ENCODE peak calls at places on chromosomes 13 and 19, in seven cellular contexts. One of them, this sample, is unnamed.

GRCh38 chr13:101415358-101416174 is 742 bp downstream of the NALCN start:
- DNase-seq in H1: no peak
- DNase-seq in GM12878: no peak
- DNase-seq in K562: no peak
- DNase-seq in SK-N-SH: no peak
- DNase-seq in HCT116: no peak
- DNase-seq in HepG2: no peak
- DNase-seq in this sample: no peak

GRCh38 chr19:39845172-39845571 is 1.0 kb downstream of the FBL start:
- DNase-seq in GM12878: no peak
- DNase-seq in SK-N-SH: no peak
- DNase-seq in H1: no peak
- DNase-seq in HepG2: no peak
- DNase-seq in K562: no peak
- DNase-seq in HCT116: no peak
- DNase-seq in this sample: no peak

GRCh38 chr19:50835785-50836542 is 2.6 kb upstream of the KLK15 start:
- DNase-seq in HCT116: peak; percentile 57
- DNase-seq in SK-N-SH: peak; percentile 96
- DNase-seq in H1: no peak
- DNase-seq in HepG2: peak; percentile 38
- DNase-seq in K562: peak; percentile 91
- DNase-seq in GM12878: peak; percentile 26
- DNase-seq in this sample: no peak

GRCh38 chr19:29841559-29842367 is 30.0 kb downstream of the CCNE1 start:
- DNase-seq in HepG2: peak; percentile 91
- DNase-seq in SK-N-SH: peak; percentile 56
- DNase-seq in HCT116: peak; percentile 78
- DNase-seq in K562: peak; percentile 40
- DNase-seq in GM12878: no peak
- DNase-seq in H1: no peak
- DNase-seq in this sample: no peak

GRCh38 chr13:46801831-46802230 is 4.9 kb upstream of the ESD start:
- DNase-seq in HCT116: no peak
- DNase-seq in SK-N-SH: no peak
- DNase-seq in H1: no peak
- DNase-seq in GM12878: no peak
- DNase-seq in HepG2: no peak
- DNase-seq in K562: no peak
- DNase-seq in this sample: no peak

GRCh38 chr13:87527036-87527435 is 144.1 kb upstream of the SLITRK5 start:
- DNase-seq in K562: no peak
- DNase-seq in SK-N-SH: no peak
- DNase-seq in HCT116: no peak
- DNase-seq in H1: no peak
- DNase-seq in HepG2: no peak
- DNase-seq in GM12878: no peak
- DNase-seq in this sample: no peak

GRCh38 chr13:23871616-23872220 is 17.5 kb downstream of the MIPEP start:
- DNase-seq in K562: no peak
- DNase-seq in H1: no peak
- DNase-seq in GM12878: no peak
- DNase-seq in HCT116: no peak
- DNase-seq in HepG2: peak; percentile 39
- DNase-seq in SK-N-SH: peak; percentile 46
- DNase-seq in this sample: no peak

GRCh38 chr19:55702131-55702627 is 27.2 kb downstream of the EPN1 start:
- DNase-seq in H1: no peak
- DNase-seq in GM12878: no peak
- DNase-seq in K562: peak; percentile 86
- DNase-seq in SK-N-SH: peak; percentile 6
- DNase-seq in HCT116: no peak
- DNase-seq in HepG2: no peak
- DNase-seq in this sample: no peak

GRCh38 chr13:49635599-49636433 is 7.5 kb downstream of the ARL11 start:
- DNase-seq in SK-N-SH: no peak
- DNase-seq in H1: peak; percentile 33
- DNase-seq in HepG2: peak; percentile 32
- DNase-seq in HCT116: no peak
- DNase-seq in GM12878: peak; percentile 39
- DNase-seq in K562: no peak
- DNase-seq in this sample: no peak

GRCh38 chr19:341386-342127 is 3.0 kb downstream of the MIER2 start:
- DNase-seq in SK-N-SH: no peak
- DNase-seq in GM12878: no peak
- DNase-seq in K562: no peak
- DNase-seq in HCT116: no peak
- DNase-seq in H1: no peak
- DNase-seq in HepG2: peak; percentile 33
- DNase-seq in this sample: no peak

GRCh38 chr19:342128-342455 is 2.5 kb downstream of the MIER2 start:
- DNase-seq in SK-N-SH: no peak
- DNase-seq in HCT116: no peak
- DNase-seq in K562: no peak
- DNase-seq in GM12878: no peak
- DNase-seq in H1: no peak
- DNase-seq in HepG2: no peak
- DNase-seq in this sample: no peak

GRCh38 chr19:343941-344624 is 513 bp downstream of the MIER2 start:
- DNase-seq in GM12878: no peak
- DNase-seq in HCT116: no peak
- DNase-seq in SK-N-SH: peak; percentile 98
- DNase-seq in H1: no peak
- DNase-seq in HepG2: no peak
- DNase-seq in K562: peak; percentile 49
- DNase-seq in this sample: no peak

GRCh38 chr19:343451-343931 is 1.1 kb downstream of the MIER2 start:
- DNase-seq in HepG2: no peak
- DNase-seq in SK-N-SH: peak; percentile 28
- DNase-seq in HCT116: no peak
- DNase-seq in GM12878: no peak
- DNase-seq in H1: no peak
- DNase-seq in K562: peak; percentile 40
- DNase-seq in this sample: no peak

GRCh38 chr19:342801-343421 is 1.7 kb downstream of the MIER2 start:
- DNase-seq in HCT116: peak; percentile 26
- DNase-seq in GM12878: peak; percentile 15
- DNase-seq in SK-N-SH: no peak
- DNase-seq in H1: no peak
- DNase-seq in HepG2: no peak
- DNase-seq in K562: peak; percentile 69
- DNase-seq in this sample: no peak
- H3K4me1 ChIP-seq in HCT116: peaks cover 26% of the 10 kb centered on the region
- H3K4me1 ChIP-seq in GM12878: peaks cover 17% of the 10 kb centered on the region
- H3K4me1 ChIP-seq in SK-N-SH: peaks cover 31% of the 10 kb centered on the region
- H3K4me1 ChIP-seq in H1: peaks cover 13% of the 10 kb centered on the region
- H3K4me1 ChIP-seq in HepG2: peaks cover 71% of the 10 kb centered on the region
- H3K4me1 ChIP-seq in K562: peaks cover 45% of the 10 kb centered on the region
- H3K4me1 ChIP-seq in this sample: peaks cover 13% of the 10 kb centered on the region

GRCh38 chr19:27779953-27780352 is 1433.0 kb downstream of the UQCRFS1 start:
- DNase-seq in GM12878: no peak
- DNase-seq in HepG2: no peak
- DNase-seq in SK-N-SH: no peak
- DNase-seq in HCT116: no peak
- DNase-seq in H1: no peak
- DNase-seq in K562: no peak
- DNase-seq in this sample: no peak

GRCh38 chr19:27777242-27777641 is 1435.7 kb downstream of the UQCRFS1 start:
- DNase-seq in GM12878: no peak
- DNase-seq in H1: no peak
- DNase-seq in HepG2: no peak
- DNase-seq in SK-N-SH: no peak
- DNase-seq in HCT116: no peak
- DNase-seq in K562: no peak
- DNase-seq in this sample: no peak

GRCh38 chr19:27776524-27776923 is 1436.4 kb downstream of the UQCRFS1 start:
- DNase-seq in K562: peak; percentile 25
- DNase-seq in GM12878: no peak
- DNase-seq in HCT116: no peak
- DNase-seq in SK-N-SH: no peak
- DNase-seq in H1: no peak
- DNase-seq in HepG2: no peak
- DNase-seq in this sample: no peak

GRCh38 chr19:27776020-27776419 is 1436.9 kb downstream of the UQCRFS1 start:
- DNase-seq in HCT116: no peak
- DNase-seq in SK-N-SH: no peak
- DNase-seq in HepG2: no peak
- DNase-seq in K562: peak; percentile 16
- DNase-seq in H1: no peak
- DNase-seq in GM12878: no peak
- DNase-seq in this sample: no peak

GRCh38 chr19:27777726-27778125 is 1435.2 kb downstream of the UQCRFS1 start:
- DNase-seq in HCT116: no peak
- DNase-seq in HepG2: no peak
- DNase-seq in H1: no peak
- DNase-seq in SK-N-SH: no peak
- DNase-seq in K562: no peak
- DNase-seq in GM12878: no peak
- DNase-seq in this sample: no peak
- TF ChIP-seq SIN3A in HCT116: no peak
- TF ChIP-seq SIN3A in HepG2: no peak
- TF ChIP-seq SIN3A in H1: no peak
- TF ChIP-seq SIN3A in SK-N-SH: no peak
- TF ChIP-seq SIN3A in K562: no peak
- TF ChIP-seq SIN3A in GM12878: no peak
- TF ChIP-seq SIN3A in this sample: no peak

DNA sequence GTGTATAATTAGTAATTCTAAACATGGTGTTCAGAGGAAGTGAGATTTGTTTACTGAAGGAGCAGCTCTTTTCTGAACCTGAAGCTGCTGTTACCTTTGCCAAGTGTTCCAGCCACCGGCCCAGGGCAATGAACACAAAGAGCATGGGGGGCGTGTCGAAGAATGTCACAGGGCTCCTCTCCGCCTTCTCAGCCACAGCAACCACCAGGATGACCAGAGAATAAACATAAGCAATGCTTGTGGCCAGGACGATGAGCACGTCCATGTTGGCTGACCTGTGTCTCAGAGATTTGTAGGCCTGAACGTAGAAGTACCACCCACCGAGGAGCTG is 53.1 kb downstream of the ATP7B start:
- DNase-seq in K562: no peak
- DNase-seq in GM12878: no peak
- DNase-seq in SK-N-SH: no peak
- DNase-seq in H1: no peak
- DNase-seq in HepG2: no peak
- DNase-seq in HCT116: no peak
- DNase-seq in this sample: no peak
- H3K4me1 ChIP-seq in K562: peaks cover 39% of the 10 kb centered on the region
- H3K4me1 ChIP-seq in GM12878: peaks cover 17% of the 10 kb centered on the region
- H3K4me1 ChIP-seq in SK-N-SH: no peaks in the 10 kb centered on the region
- H3K4me1 ChIP-seq in H1: no peaks in the 10 kb centered on the region
- H3K4me1 ChIP-seq in HepG2: peaks cover 10% of the 10 kb centered on the region
- H3K4me1 ChIP-seq in HCT116: no peaks in the 10 kb centered on the region
- H3K4me1 ChIP-seq in this sample: no peaks in the 10 kb centered on the region

GRCh38 chr19:16000024-16000687 is 51.3 kb downstream of the OR10H4 start:
- DNase-seq in HepG2: no peak
- DNase-seq in H1: no peak
- DNase-seq in SK-N-SH: no peak
- DNase-seq in HCT116: no peak
- DNase-seq in GM12878: no peak
- DNase-seq in K562: no peak
- DNase-seq in this sample: no peak
- TF ChIP-seq SIN3A in HepG2: no peak
- TF ChIP-seq SIN3A in H1: no peak
- TF ChIP-seq SIN3A in SK-N-SH: no peak
- TF ChIP-seq SIN3A in HCT116: no peak
- TF ChIP-seq SIN3A in GM12878: no peak
- TF ChIP-seq SIN3A in K562: no peak
- TF ChIP-seq SIN3A in this sample: no peak

GRCh38 chr13:76775031-76775740 is 111.0 kb downstream of the KCTD12 start:
- DNase-seq in HCT116: no peak
- DNase-seq in GM12878: no peak
- DNase-seq in H1: no peak
- DNase-seq in HepG2: no peak
- DNase-seq in SK-N-SH: no peak
- DNase-seq in K562: no peak
- DNase-seq in this sample: no peak
- H3K4me1 ChIP-seq in HCT116: no peaks in the 10 kb centered on the region
- H3K4me1 ChIP-seq in GM12878: no peaks in the 10 kb centered on the region
- H3K4me1 ChIP-seq in H1: no peaks in the 10 kb centered on the region
- H3K4me1 ChIP-seq in HepG2: no peaks in the 10 kb centered on the region
- H3K4me1 ChIP-seq in SK-N-SH: peaks cover 2% of the 10 kb centered on the region
- H3K4me1 ChIP-seq in K562: no peaks in the 10 kb centered on the region
- H3K4me1 ChIP-seq in this sample: no peaks in the 10 kb centered on the region

GRCh38 chr19:45766919-45767346 is 2.1 kb downstream of the SIX5 start:
- DNase-seq in GM12878: no peak
- DNase-seq in K562: no peak
- DNase-seq in SK-N-SH: no peak
- DNase-seq in H1: no peak
- DNase-seq in HepG2: no peak
- DNase-seq in HCT116: no peak
- DNase-seq in this sample: no peak

GRCh38 chr19:45767410-45767880 is 1.6 kb downstream of the SIX5 start:
- DNase-seq in GM12878: no peak
- DNase-seq in K562: peak; percentile 89
- DNase-seq in HCT116: no peak
- DNase-seq in HepG2: peak; percentile 78
- DNase-seq in SK-N-SH: no peak
- DNase-seq in H1: no peak
- DNase-seq in this sample: no peak

GRCh38 chr19:45769054-45769782 is at the start of gene SIX5:
- DNase-seq in HepG2: peak; percentile 95
- DNase-seq in K562: peak; percentile 98
- DNase-seq in SK-N-SH: peak; percentile 98
- DNase-seq in GM12878: peak; percentile 89
- DNase-seq in HCT116: peak; percentile 93
- DNase-seq in H1: peak; percentile 96
- DNase-seq in this sample: peak; percentile 71

GRCh38 chr19:45768644-45769053 is 403 bp downstream of the SIX5 start:
- DNase-seq in K562: peak; percentile 59
- DNase-seq in HepG2: no peak
- DNase-seq in HCT116: no peak
- DNase-seq in H1: no peak
- DNase-seq in SK-N-SH: no peak
- DNase-seq in GM12878: no peak
- DNase-seq in this sample: no peak

DNA sequence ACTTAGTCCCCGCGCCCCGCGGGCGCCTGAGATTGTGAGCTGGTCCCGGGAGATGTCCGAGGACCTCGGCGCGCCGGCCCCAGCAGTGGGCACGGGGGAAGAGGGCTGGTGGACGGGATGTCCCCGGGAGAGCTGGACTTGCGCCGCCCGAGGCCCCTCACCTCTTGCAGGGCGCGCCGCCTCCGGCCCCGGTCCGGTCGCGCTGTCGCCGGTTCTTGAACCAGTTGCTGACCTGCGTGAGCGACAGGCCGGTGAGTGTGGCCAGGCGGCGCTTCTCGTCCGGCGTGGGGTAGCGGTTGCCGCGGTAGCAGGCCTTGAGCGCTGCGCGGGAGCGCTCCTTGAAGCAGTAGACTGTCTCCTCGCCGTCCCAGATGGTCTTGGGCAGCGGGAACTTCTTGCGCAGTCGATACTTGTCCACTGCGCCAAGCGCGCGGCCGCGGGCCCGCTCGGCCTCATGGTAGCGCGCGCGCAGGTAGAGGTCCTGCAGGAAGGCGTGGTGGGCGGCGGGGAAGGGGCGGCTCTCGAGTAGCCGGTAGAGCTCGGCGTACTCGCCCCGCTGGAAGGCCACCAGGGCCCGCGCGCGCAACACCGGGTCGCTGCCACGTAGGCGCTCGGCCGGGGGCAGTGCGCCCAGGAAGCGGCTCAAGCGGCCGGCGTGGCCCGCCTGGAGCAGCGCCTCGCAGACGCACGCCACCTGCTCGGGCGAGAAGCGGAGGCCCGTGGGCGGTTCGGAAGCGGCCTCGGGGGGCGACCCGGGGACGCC is 990 bp downstream of the SIX5 start:
- DNase-seq in HCT116: no peak
- DNase-seq in GM12878: no peak
- DNase-seq in H1: no peak
- DNase-seq in HepG2: peak; percentile 41
- DNase-seq in K562: peak; percentile 80
- DNase-seq in SK-N-SH: peak; percentile 67
- DNase-seq in this sample: no peak
- TF ChIP-seq SIN3A in HCT116: peak; percentile 13
- TF ChIP-seq SIN3A in GM12878: no peak
- TF ChIP-seq SIN3A in H1: no peak
- TF ChIP-seq SIN3A in HepG2: peak; percentile 1
- TF ChIP-seq SIN3A in K562: no peak
- TF ChIP-seq SIN3A in SK-N-SH: peak; percentile 42
- TF ChIP-seq SIN3A in this sample: peak; percentile 19